ENCODE peak calls at places on chromosomes 16 and 17, in eight cellular contexts. F, P, B, V, J, C, E and X are unnamed samples. For H3K4me1, the result is how much of the 10 kb centered on the place peaks cover.

GRCh38 chr16:84449156-84450140 is 55.0 kb downstream of the MEAK7 start:
- DNase-seq in F (no peak), P (no peak), B (no peak), V (peak), J (no peak), C (peak), E (no peak), X (no peak)

GRCh38 chr17:71516149-71516548 is 604.7 kb upstream of the SOX9 start:
- DNase-seq in F (no peak), P (no peak), B (no peak), V (no peak), J (no peak), C (no peak), E (no peak), X (peak)

GRCh38 chr16:1141716-1142115 is 11.2 kb upstream of the CACNA1H start:
- DNase-seq in F (no peak), P (no peak), B (no peak), V (no peak), J (no peak), C (no peak), E (no peak), X (no peak)

GRCh38 chr16:648786-649589 is at the start of gene WDR90:
- DNase-seq in F (peak), P (peak), B (peak), V (peak), J (peak), C (peak), E (peak), X (peak)

GRCh38 chr16:3578610-3579551 is 1.7 kb upstream of the NLRC3 start:
- DNase-seq in F (no peak), P (no peak), B (peak), V (no peak), J (no peak), C (no peak), E (no peak), X (no peak)

GRCh38 chr17:1573932-1574696 is 11.5 kb upstream of the PITPNA start:
- DNase-seq in F (peak), P (peak), B (no peak), V (peak), J (no peak), C (peak), E (peak), X (peak)

GRCh38 chr16:23252310-23252709 is 49.8 kb upstream of the SCNN1B start:
- DNase-seq in F (no peak), P (no peak), B (no peak), V (no peak), J (no peak), C (no peak), E (no peak), X (no peak)

GRCh38 chr17:82723169-82723807 is 6.8 kb downstream of the FN3KRP start:
- DNase-seq in F (no peak), P (no peak), B (no peak), V (no peak), J (no peak), C (no peak), E (no peak), X (no peak)

GRCh38 chr17:47956818-47957590 is 679 bp downstream of the PRR15L start:
- DNase-seq in F (no peak), P (no peak), B (no peak), V (no peak), J (no peak), C (no peak), E (no peak), X (no peak)

DNA sequence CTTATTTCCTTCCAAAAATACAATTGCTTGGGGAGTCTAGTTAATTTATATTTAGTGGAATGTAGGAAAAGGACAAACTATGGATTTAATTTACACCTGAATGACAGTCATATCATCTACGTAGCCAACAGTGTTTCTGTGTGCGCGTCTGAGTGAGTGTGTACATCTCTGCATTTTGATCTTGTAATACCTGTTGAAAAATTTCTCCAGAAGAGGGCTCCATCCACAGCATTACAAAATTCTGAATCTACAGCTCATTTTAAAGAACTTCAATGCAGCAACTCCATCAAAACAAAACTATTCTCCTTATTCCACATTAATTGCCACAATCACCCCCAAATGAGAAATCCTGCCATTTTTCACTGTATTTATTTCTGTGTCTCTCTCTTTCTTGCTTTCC is 3.9 kb downstream of the CDH13 start:
- DNase-seq in F (peak), P (no peak), B (no peak), V (no peak), J (no peak), C (no peak), E (no peak), X (no peak)
- H3K4me1 ChIP-seq in F (under half), P (under half), B (under half), V (half or more), J (half or more), C (under half), E (under half), X (under half)

GRCh38 chr16:72123426-72123825 is 29.8 kb downstream of the DHX38 start:
- DNase-seq in F (no peak), P (no peak), B (no peak), V (no peak), J (no peak), C (no peak), E (no peak), X (no peak)
- H3K4me1 ChIP-seq in F (under half), P (under half), B (under half), V (under half), J (under half), C (under half), E (under half), X (under half)

DNA sequence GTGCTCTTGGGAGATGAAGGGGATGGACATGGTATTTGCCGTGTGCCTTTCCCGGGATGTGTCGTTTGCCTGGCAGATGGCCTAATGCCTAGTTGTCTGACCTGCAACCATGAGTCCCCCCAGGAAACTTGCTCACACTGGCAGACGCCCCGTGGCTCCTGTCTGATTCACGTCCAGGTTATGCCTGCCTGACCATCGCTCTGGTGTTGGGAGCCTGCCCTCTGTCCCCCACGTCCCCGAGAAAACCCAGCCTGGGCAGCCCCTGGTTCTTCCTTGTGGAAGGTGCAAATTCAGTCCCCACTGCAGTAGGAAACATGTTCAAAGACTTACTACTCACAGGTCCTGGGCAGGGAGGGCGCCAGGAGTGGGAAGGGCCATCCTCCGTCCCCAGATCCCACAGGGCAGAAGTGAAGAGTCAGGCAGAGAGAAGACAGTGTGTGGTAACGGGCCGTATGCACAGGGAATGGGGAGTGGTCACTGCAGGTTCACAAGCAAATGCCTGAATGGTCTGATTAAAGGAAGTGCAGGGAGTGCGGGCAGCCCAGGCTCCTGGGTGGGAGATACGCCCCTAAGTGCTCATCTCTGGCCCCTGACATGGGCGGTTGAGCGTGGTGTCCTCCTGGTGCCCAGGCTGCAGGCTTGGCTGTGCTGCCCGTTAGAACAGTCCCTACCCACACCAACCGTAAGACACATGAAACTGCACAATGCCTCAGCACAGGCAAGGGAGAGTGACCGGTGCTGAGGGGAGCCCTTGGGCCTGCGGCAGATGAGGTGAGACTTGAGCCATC is 4.2 kb upstream of the SNAI3 start:
- DNase-seq in F (no peak), P (no peak), B (no peak), V (no peak), J (no peak), C (no peak), E (no peak), X (no peak)
- H3K4me1 ChIP-seq in F (under half), P (under half), B (under half), V (under half), J (under half), C (under half), E (under half), X (under half)

GRCh38 chr17:39765766-39766165 is 28.0 kb downstream of the GRB7 start:
- DNase-seq in F (no peak), P (no peak), B (no peak), V (no peak), J (no peak), C (no peak), E (no peak), X (no peak)

GRCh38 chr17:39763046-39763800 is 25.5 kb downstream of the GRB7 start:
- DNase-seq in F (peak), P (no peak), B (no peak), V (no peak), J (no peak), C (no peak), E (no peak), X (no peak)

GRCh38 chr17:39769974-39770587 is 32.3 kb downstream of the GRB7 start:
- DNase-seq in F (no peak), P (no peak), B (peak), V (no peak), J (peak), C (no peak), E (no peak), X (no peak)

GRCh38 chr17:39765159-39765558 is 27.4 kb downstream of the GRB7 start:
- DNase-seq in F (no peak), P (no peak), B (no peak), V (no peak), J (no peak), C (no peak), E (no peak), X (no peak)

GRCh38 chr17:39767147-39767546 is 29.4 kb downstream of the GRB7 start:
- DNase-seq in F (no peak), P (no peak), B (no peak), V (no peak), J (no peak), C (no peak), E (no peak), X (no peak)
- H3K4me1 ChIP-seq in F (under half), P (under half), B (half or more), V (under half), J (under half), C (under half), E (under half), X (under half)

GRCh38 chr17:55454906-55455474 is 33.4 kb upstream of the MMD start:
- DNase-seq in F (peak), P (no peak), B (no peak), V (no peak), J (no peak), C (no peak), E (no peak), X (no peak)

GRCh38 chr17:55450232-55450631 is 28.6 kb upstream of the MMD start:
- DNase-seq in F (no peak), P (no peak), B (no peak), V (no peak), J (no peak), C (no peak), E (no peak), X (no peak)

GRCh38 chr17:55453836-55454557 is 32.4 kb upstream of the MMD start:
- DNase-seq in F (no peak), P (no peak), B (no peak), V (no peak), J (no peak), C (no peak), E (no peak), X (no peak)

GRCh38 chr17:55451203-55451641 is 29.6 kb upstream of the MMD start:
- DNase-seq in F (peak), P (no peak), B (no peak), V (no peak), J (no peak), C (no peak), E (no peak), X (no peak)

DNA sequence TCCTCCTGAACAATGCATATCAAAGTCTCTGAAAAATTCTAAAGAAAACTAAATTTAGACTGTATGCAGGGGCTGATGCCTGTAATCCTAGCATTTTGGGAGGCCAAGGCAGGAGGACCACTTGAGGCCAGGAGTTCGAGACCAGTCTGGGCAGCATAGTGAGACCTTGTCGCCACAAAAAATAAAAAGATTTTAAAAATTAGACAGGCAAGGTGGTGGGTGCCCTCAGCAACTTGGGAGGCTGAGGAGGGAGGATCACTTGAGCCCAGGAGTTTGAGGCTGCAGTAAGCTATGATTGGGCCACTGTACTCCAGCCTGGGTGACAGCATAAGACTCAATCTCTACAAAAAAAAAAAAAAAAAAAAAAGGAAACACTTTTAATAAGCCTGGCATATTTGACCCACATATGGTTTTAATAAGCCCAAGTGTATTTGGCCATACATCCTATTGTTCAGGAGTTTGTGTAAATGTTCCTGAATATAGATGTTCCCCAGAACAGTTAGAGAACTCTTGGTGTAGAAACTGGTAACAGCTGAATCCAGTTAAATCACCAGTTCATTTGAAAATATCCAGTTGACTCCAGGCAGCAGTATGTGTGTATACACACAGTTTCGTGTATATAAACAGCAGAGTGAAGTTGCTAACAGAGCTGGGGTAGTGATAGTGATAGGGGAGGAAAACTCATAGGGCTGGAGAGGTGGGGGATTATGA is 30.3 kb upstream of the MMD start:
- DNase-seq in F (peak), P (no peak), B (no peak), V (no peak), J (no peak), C (no peak), E (no peak), X (no peak)
- H3K4me1 ChIP-seq in F (under half), P (under half), B (under half), V (under half), J (under half), C (under half), E (under half), X (under half)

GRCh38 chr17:78891406-78892061 is 11.5 kb downstream of the CEP295NL start:
- DNase-seq in F (no peak), P (no peak), B (no peak), V (no peak), J (no peak), C (no peak), E (no peak), X (no peak)

GRCh38 chr17:78890111-78890897 is 12.7 kb downstream of the CEP295NL start:
- DNase-seq in F (no peak), P (peak), B (no peak), V (no peak), J (no peak), C (no peak), E (no peak), X (no peak)

GRCh38 chr17:78889525-78889924 is 13.5 kb downstream of the CEP295NL start:
- DNase-seq in F (no peak), P (no peak), B (peak), V (no peak), J (no peak), C (no peak), E (no peak), X (no peak)

GRCh38 chr17:78886954-78887353 is 16.0 kb downstream of the CEP295NL start:
- DNase-seq in F (no peak), P (no peak), B (no peak), V (no peak), J (no peak), C (no peak), E (no peak), X (no peak)

GRCh38 chr17:78888911-78889496 is 14.0 kb downstream of the CEP295NL start:
- DNase-seq in F (no peak), P (no peak), B (no peak), V (no peak), J (no peak), C (no peak), E (no peak), X (no peak)
- H3K4me1 ChIP-seq in F (under half), P (under half), B (under half), V (half or more), J (under half), C (under half), E (under half), X (under half)